ENCODE peak calls at places on chromosomes 4 and X, in ten cellular contexts. One of them, this sample, is unnamed. For H3K4me1, the result is how much of the 10 kb centered on the place peaks cover.

GRCh38 chr4:7397206-7398103 is 37.3 kb downstream of the PSAPL1 start:
- DNase-seq in left lung: no peak
- DNase-seq in tibial nerve: no peak
- DNase-seq in aorta: peak
- DNase-seq in Panc1: no peak
- DNase-seq in ascending aorta: no peak
- DNase-seq in CD4-positive, CD25-positive, alpha-beta regulatory T cell: no peak
- DNase-seq in Caco-2: no peak
- DNase-seq in keratinocyte: peak
- DNase-seq in astrocyte: peak
- DNase-seq in this sample: no peak

GRCh38 chrX:34381241-34381640 is 249.1 kb upstream of the FAM47A start:
- DNase-seq in ascending aorta: no peak
- DNase-seq in astrocyte: no peak
- DNase-seq in Panc1: no peak
- DNase-seq in keratinocyte: no peak
- DNase-seq in left lung: no peak
- DNase-seq in CD4-positive, CD25-positive, alpha-beta regulatory T cell: no peak
- DNase-seq in aorta: no peak
- DNase-seq in tibial nerve: no peak
- DNase-seq in Caco-2: no peak
- DNase-seq in this sample: no peak

GRCh38 chr4:118124977-118125376 is 90.7 kb downstream of the NDST3 start:
- DNase-seq in Caco-2: no peak
- DNase-seq in tibial nerve: no peak
- DNase-seq in Panc1: no peak
- DNase-seq in CD4-positive, CD25-positive, alpha-beta regulatory T cell: no peak
- DNase-seq in keratinocyte: no peak
- DNase-seq in aorta: no peak
- DNase-seq in left lung: no peak
- DNase-seq in ascending aorta: no peak
- DNase-seq in astrocyte: no peak
- DNase-seq in this sample: no peak

GRCh38 chrX:16573781-16574180 is 76.2 kb upstream of the S100G start:
- DNase-seq in left lung: no peak
- DNase-seq in tibial nerve: no peak
- DNase-seq in astrocyte: peak
- DNase-seq in CD4-positive, CD25-positive, alpha-beta regulatory T cell: no peak
- DNase-seq in aorta: no peak
- DNase-seq in ascending aorta: no peak
- DNase-seq in Panc1: no peak
- DNase-seq in keratinocyte: no peak
- DNase-seq in Caco-2: no peak
- DNase-seq in this sample: no peak

GRCh38 chrX:32397562-32398216 is 813.7 kb downstream of the DMD start:
- DNase-seq in aorta: no peak
- DNase-seq in keratinocyte: no peak
- DNase-seq in astrocyte: no peak
- DNase-seq in Caco-2: no peak
- DNase-seq in tibial nerve: no peak
- DNase-seq in Panc1: no peak
- DNase-seq in CD4-positive, CD25-positive, alpha-beta regulatory T cell: no peak
- DNase-seq in left lung: no peak
- DNase-seq in ascending aorta: no peak
- DNase-seq in this sample: no peak

GRCh38 chr4:40525811-40526598 is 103.7 kb downstream of the RBM47 start:
- DNase-seq in left lung: no peak
- DNase-seq in Panc1: no peak
- DNase-seq in keratinocyte: no peak
- DNase-seq in CD4-positive, CD25-positive, alpha-beta regulatory T cell: no peak
- DNase-seq in tibial nerve: no peak
- DNase-seq in Caco-2: peak
- DNase-seq in aorta: no peak
- DNase-seq in ascending aorta: no peak
- DNase-seq in astrocyte: peak
- DNase-seq in this sample: no peak

GRCh38 chr4:77104405-77105292 is 28.9 kb upstream of the CCNI start:
- DNase-seq in Panc1: no peak
- DNase-seq in Caco-2: no peak
- DNase-seq in left lung: peak
- DNase-seq in CD4-positive, CD25-positive, alpha-beta regulatory T cell: no peak
- DNase-seq in aorta: peak
- DNase-seq in tibial nerve: peak
- DNase-seq in astrocyte: peak
- DNase-seq in keratinocyte: no peak
- DNase-seq in ascending aorta: peak
- DNase-seq in this sample: peak

GRCh38 chr4:69025191-69025998 is 70.9 kb upstream of the UGT2B7 start:
- DNase-seq in aorta: no peak
- DNase-seq in Caco-2: peak
- DNase-seq in CD4-positive, CD25-positive, alpha-beta regulatory T cell: no peak
- DNase-seq in Panc1: no peak
- DNase-seq in astrocyte: no peak
- DNase-seq in left lung: no peak
- DNase-seq in ascending aorta: no peak
- DNase-seq in keratinocyte: no peak
- DNase-seq in tibial nerve: no peak
- DNase-seq in this sample: no peak

GRCh38 chrX:115400960-115401359 is 111.4 kb downstream of the LUZP4 start:
- DNase-seq in CD4-positive, CD25-positive, alpha-beta regulatory T cell: no peak
- DNase-seq in ascending aorta: no peak
- DNase-seq in aorta: no peak
- DNase-seq in Caco-2: no peak
- DNase-seq in astrocyte: no peak
- DNase-seq in Panc1: no peak
- DNase-seq in keratinocyte: no peak
- DNase-seq in left lung: no peak
- DNase-seq in tibial nerve: no peak
- DNase-seq in this sample: no peak

GRCh38 chr4:79403356-79403755 is 4.7 kb downstream of the GK2 start:
- DNase-seq in Panc1: no peak
- DNase-seq in Caco-2: no peak
- DNase-seq in keratinocyte: no peak
- DNase-seq in CD4-positive, CD25-positive, alpha-beta regulatory T cell: no peak
- DNase-seq in ascending aorta: no peak
- DNase-seq in astrocyte: no peak
- DNase-seq in aorta: no peak
- DNase-seq in left lung: no peak
- DNase-seq in tibial nerve: no peak
- DNase-seq in this sample: no peak

GRCh38 chrX:15511563-15511962 is 11.0 kb downstream of the BMX start:
- DNase-seq in astrocyte: no peak
- DNase-seq in left lung: no peak
- DNase-seq in aorta: no peak
- DNase-seq in CD4-positive, CD25-positive, alpha-beta regulatory T cell: no peak
- DNase-seq in keratinocyte: no peak
- DNase-seq in Panc1: no peak
- DNase-seq in Caco-2: no peak
- DNase-seq in ascending aorta: no peak
- DNase-seq in tibial nerve: no peak
- DNase-seq in this sample: no peak

GRCh38 chr4:169311643-169312365 is 41.0 kb upstream of the SH3RF1 start:
- DNase-seq in astrocyte: no peak
- DNase-seq in Caco-2: peak
- DNase-seq in Panc1: no peak
- DNase-seq in aorta: no peak
- DNase-seq in tibial nerve: no peak
- DNase-seq in CD4-positive, CD25-positive, alpha-beta regulatory T cell: no peak
- DNase-seq in left lung: no peak
- DNase-seq in keratinocyte: no peak
- DNase-seq in ascending aorta: no peak
- DNase-seq in this sample: no peak

GRCh38 chrX:130170752-130171445 is 863 bp upstream of the RAB33A start:
- DNase-seq in aorta: peak
- DNase-seq in ascending aorta: no peak
- DNase-seq in Panc1: no peak
- DNase-seq in left lung: peak
- DNase-seq in astrocyte: no peak
- DNase-seq in keratinocyte: no peak
- DNase-seq in CD4-positive, CD25-positive, alpha-beta regulatory T cell: peak
- DNase-seq in tibial nerve: no peak
- DNase-seq in Caco-2: peak
- DNase-seq in this sample: peak

GRCh38 chr4:158010346-158010745 is 162.5 kb downstream of the GASK1B start:
- DNase-seq in Caco-2: no peak
- DNase-seq in left lung: no peak
- DNase-seq in keratinocyte: no peak
- DNase-seq in astrocyte: no peak
- DNase-seq in ascending aorta: no peak
- DNase-seq in CD4-positive, CD25-positive, alpha-beta regulatory T cell: no peak
- DNase-seq in tibial nerve: no peak
- DNase-seq in aorta: no peak
- DNase-seq in Panc1: no peak
- DNase-seq in this sample: no peak

GRCh38 chr4:94927696-94928095 is 169.9 kb downstream of the BMPR1B start:
- DNase-seq in Panc1: no peak
- DNase-seq in keratinocyte: no peak
- DNase-seq in left lung: no peak
- DNase-seq in astrocyte: peak
- DNase-seq in ascending aorta: no peak
- DNase-seq in tibial nerve: no peak
- DNase-seq in Caco-2: no peak
- DNase-seq in aorta: no peak
- DNase-seq in CD4-positive, CD25-positive, alpha-beta regulatory T cell: no peak
- DNase-seq in this sample: no peak

DNA sequence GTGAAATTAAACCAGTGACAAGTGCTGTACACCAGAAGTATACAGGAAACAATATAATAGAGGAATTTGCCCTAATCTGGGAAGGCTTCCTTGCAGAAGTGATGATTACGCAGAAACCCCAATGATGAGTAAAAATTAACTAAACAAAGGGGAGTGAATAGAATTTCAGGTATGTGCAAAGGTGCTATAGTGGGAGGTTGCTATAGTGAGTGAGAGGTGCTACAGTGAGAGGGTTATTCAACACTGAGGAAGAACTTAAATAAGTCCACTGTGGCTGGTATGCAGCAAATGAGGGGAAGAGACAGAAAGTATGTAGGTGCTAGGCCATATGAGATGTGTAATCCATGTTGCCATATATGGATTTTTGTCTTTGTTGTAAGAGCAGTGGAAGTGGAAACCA is 69.5 kb downstream of the TRIM2 start:
- DNase-seq in aorta: no peak
- DNase-seq in keratinocyte: no peak
- DNase-seq in Panc1: no peak
- DNase-seq in tibial nerve: no peak
- DNase-seq in left lung: no peak
- DNase-seq in astrocyte: no peak
- DNase-seq in CD4-positive, CD25-positive, alpha-beta regulatory T cell: no peak
- DNase-seq in Caco-2: peak
- DNase-seq in ascending aorta: no peak
- DNase-seq in this sample: no peak
- H3K4me1 ChIP-seq in aorta: under half
- H3K4me1 ChIP-seq in keratinocyte: under half
- H3K4me1 ChIP-seq in Panc1: under half
- H3K4me1 ChIP-seq in tibial nerve: under half
- H3K4me1 ChIP-seq in left lung: under half
- H3K4me1 ChIP-seq in astrocyte: under half
- H3K4me1 ChIP-seq in CD4-positive, CD25-positive, alpha-beta regulatory T cell: under half
- H3K4me1 ChIP-seq in Caco-2: under half
- H3K4me1 ChIP-seq in ascending aorta: under half
- H3K4me1 ChIP-seq in this sample: under half

DNA sequence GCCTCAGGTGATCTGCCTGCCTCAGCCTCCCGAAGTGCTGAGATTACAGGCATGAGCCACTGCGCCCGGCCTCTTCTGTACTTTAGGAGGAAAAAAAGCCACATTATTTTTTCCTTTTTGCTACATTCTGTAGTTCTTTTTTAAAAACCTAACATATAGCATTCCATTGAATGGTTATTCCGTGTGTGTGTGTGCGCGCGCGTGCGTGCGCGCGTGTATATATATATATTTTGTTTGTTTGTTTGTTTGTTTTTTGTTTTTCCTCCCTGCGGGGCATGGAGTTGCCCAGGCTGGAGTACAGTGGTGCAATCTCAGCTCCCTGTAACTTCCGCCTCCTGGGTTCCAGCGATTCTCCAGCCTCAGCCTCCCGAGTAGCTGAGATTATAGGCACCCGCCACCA is 59.5 kb downstream of the ARHGAP10 start:
- DNase-seq in keratinocyte: no peak
- DNase-seq in Caco-2: no peak
- DNase-seq in Panc1: no peak
- DNase-seq in ascending aorta: no peak
- DNase-seq in astrocyte: no peak
- DNase-seq in aorta: no peak
- DNase-seq in left lung: no peak
- DNase-seq in tibial nerve: no peak
- DNase-seq in CD4-positive, CD25-positive, alpha-beta regulatory T cell: no peak
- DNase-seq in this sample: no peak
- H3K4me1 ChIP-seq in keratinocyte: under half
- H3K4me1 ChIP-seq in Caco-2: half or more
- H3K4me1 ChIP-seq in Panc1: under half
- H3K4me1 ChIP-seq in ascending aorta: under half
- H3K4me1 ChIP-seq in astrocyte: under half
- H3K4me1 ChIP-seq in aorta: under half
- H3K4me1 ChIP-seq in left lung: under half
- H3K4me1 ChIP-seq in tibial nerve: under half
- H3K4me1 ChIP-seq in CD4-positive, CD25-positive, alpha-beta regulatory T cell: under half
- H3K4me1 ChIP-seq in this sample: under half

DNA sequence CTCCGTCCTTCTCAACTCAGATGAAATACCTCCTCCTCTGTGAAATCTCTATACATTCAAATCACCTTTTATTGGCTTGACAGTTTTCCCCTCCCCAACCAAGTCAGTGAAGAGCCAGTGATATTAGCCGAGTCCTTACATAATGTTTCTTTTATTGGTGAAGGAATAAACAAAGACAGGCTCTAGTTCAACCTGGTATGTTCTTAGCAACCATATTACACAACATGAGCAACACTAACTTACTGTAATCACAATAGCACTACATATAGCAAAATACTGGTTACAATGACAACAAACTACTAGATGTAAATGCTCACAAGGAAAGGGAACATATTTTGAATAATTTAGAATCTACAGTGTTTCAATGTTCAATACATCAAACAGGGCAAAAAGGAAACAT is 19.9 kb downstream of the DHX15 start:
- DNase-seq in astrocyte: no peak
- DNase-seq in left lung: no peak
- DNase-seq in Caco-2: no peak
- DNase-seq in aorta: no peak
- DNase-seq in tibial nerve: no peak
- DNase-seq in ascending aorta: no peak
- DNase-seq in CD4-positive, CD25-positive, alpha-beta regulatory T cell: no peak
- DNase-seq in keratinocyte: no peak
- DNase-seq in Panc1: no peak
- DNase-seq in this sample: no peak
- H3K4me1 ChIP-seq in astrocyte: under half
- H3K4me1 ChIP-seq in left lung: under half
- H3K4me1 ChIP-seq in Caco-2: under half
- H3K4me1 ChIP-seq in aorta: under half
- H3K4me1 ChIP-seq in tibial nerve: under half
- H3K4me1 ChIP-seq in ascending aorta: under half
- H3K4me1 ChIP-seq in CD4-positive, CD25-positive, alpha-beta regulatory T cell: under half
- H3K4me1 ChIP-seq in keratinocyte: under half
- H3K4me1 ChIP-seq in Panc1: under half
- H3K4me1 ChIP-seq in this sample: under half

DNA sequence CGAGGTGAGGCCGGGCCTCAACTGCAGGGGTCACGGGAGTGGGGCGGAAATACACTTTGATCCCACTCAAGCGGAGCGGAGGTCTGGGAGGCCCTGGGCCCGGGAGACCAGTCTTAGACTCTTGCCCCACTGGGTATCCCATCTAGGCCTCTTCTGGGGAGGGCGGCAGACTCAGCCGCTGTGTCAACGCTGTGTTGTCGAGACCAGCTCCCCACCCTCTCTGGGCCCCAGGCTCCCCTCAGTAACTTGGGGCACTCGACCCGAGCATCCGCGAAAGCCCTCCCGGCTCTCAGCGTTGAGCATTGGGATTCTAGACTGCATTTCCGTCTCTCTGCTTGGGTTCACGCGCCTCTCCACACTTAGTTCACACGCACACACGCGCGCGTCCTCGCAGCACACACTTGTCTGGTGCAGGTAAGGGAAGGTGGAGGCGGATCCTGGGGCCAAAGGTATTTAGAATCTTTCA is 1.7 kb downstream of the NKX3-2 start:
- DNase-seq in keratinocyte: no peak
- DNase-seq in CD4-positive, CD25-positive, alpha-beta regulatory T cell: no peak
- DNase-seq in astrocyte: no peak
- DNase-seq in ascending aorta: no peak
- DNase-seq in Caco-2: no peak
- DNase-seq in left lung: peak
- DNase-seq in tibial nerve: no peak
- DNase-seq in Panc1: no peak
- DNase-seq in aorta: no peak
- DNase-seq in this sample: no peak
- H3K4me1 ChIP-seq in keratinocyte: under half
- H3K4me1 ChIP-seq in CD4-positive, CD25-positive, alpha-beta regulatory T cell: half or more
- H3K4me1 ChIP-seq in astrocyte: under half
- H3K4me1 ChIP-seq in ascending aorta: under half
- H3K4me1 ChIP-seq in Caco-2: under half
- H3K4me1 ChIP-seq in left lung: under half
- H3K4me1 ChIP-seq in tibial nerve: under half
- H3K4me1 ChIP-seq in Panc1: under half
- H3K4me1 ChIP-seq in aorta: under half
- H3K4me1 ChIP-seq in this sample: under half

This sample was measured in upper lobe of right lung.